ENCODE peak calls at places on chromosomes 16 and 17, in ten cellular contexts. W, F, E, G, L, T, B, J, Z and S are unnamed samples.

GRCh38 chr17:3804503-3804931 is 3.5 kb upstream of the ITGAE start:
- DNase-seq in W (no peak), F (no peak), E (no peak), G (no peak), L (no peak), T (peak; percentile 56), B (no peak), J (no peak), Z (no peak), S (no peak)

GRCh38 chr16:13793788-13794461 is 126.0 kb upstream of the ERCC4 start:
- DNase-seq in W (no peak), F (no peak), E (no peak), G (no peak), L (no peak), T (no peak), B (no peak), J (no peak), Z (no peak), S (no peak)

GRCh38 chr16:88383401-88384221 is 852 bp downstream of the ZNF469 start:
- DNase-seq in W (no peak), F (peak; percentile 51), E (peak; percentile 58), G (no peak), L (no peak), T (peak; percentile 38), B (peak; percentile 46), J (no peak), Z (no peak), S (no peak)

GRCh38 chr17:61389670-61390478 is 9.8 kb upstream of the TBX2 start:
- DNase-seq in W (no peak), F (peak; percentile 29), E (peak; percentile 68), G (peak; percentile 40), L (peak; percentile 36), T (peak; percentile 52), B (no peak), J (no peak), Z (no peak), S (no peak)

GRCh38 chr17:38877130-38877851 is 7.4 kb downstream of the LASP1 start:
- DNase-seq in W (no peak), F (no peak), E (no peak), G (peak; percentile 43), L (peak; percentile 52), T (peak; percentile 39), B (no peak), J (no peak), Z (no peak), S (no peak)

GRCh38 chr17:68777243-68777855 is 176.2 kb upstream of the FAM20A start:
- DNase-seq in W (no peak), F (peak; percentile 72), E (peak; percentile 87), G (peak; percentile 43), L (peak; percentile 51), T (peak; percentile 64), B (peak; percentile 35), J (peak; percentile 57), Z (peak; percentile 73), S (peak; percentile 40)

GRCh38 chr17:28643979-28644781 is 778 bp downstream of the BLTP2 start:
- DNase-seq in W (no peak), F (no peak), E (peak; percentile 53), G (peak; percentile 59), L (peak; percentile 64), T (peak; percentile 69), B (no peak), J (no peak), Z (peak; percentile 60), S (peak; percentile 57)

GRCh38 chr17:42456223-42457106 is 2.2 kb upstream of the ATP6V0A1 start:
- DNase-seq in W (no peak), F (no peak), E (peak; percentile 91), G (no peak), L (peak; percentile 70), T (no peak), B (no peak), J (no peak), Z (no peak), S (peak; percentile 27)

GRCh38 chr17:79045001-79045729 is 21.2 kb downstream of the C1QTNF1 start:
- DNase-seq in W (no peak), F (no peak), E (no peak), G (no peak), L (no peak), T (no peak), B (no peak), J (no peak), Z (no peak), S (no peak)

GRCh38 chr17:79047291-79047920 is 23.4 kb downstream of the C1QTNF1 start:
- DNase-seq in W (no peak), F (no peak), E (no peak), G (no peak), L (no peak), T (no peak), B (no peak), J (no peak), Z (no peak), S (no peak)

GRCh38 chr17:79044462-79044861 is 20.5 kb downstream of the C1QTNF1 start:
- DNase-seq in W (no peak), F (no peak), E (no peak), G (no peak), L (no peak), T (no peak), B (no peak), J (no peak), Z (no peak), S (no peak)

GRCh38 chr17:79046501-79047280 is 22.7 kb downstream of the C1QTNF1 start:
- DNase-seq in W (no peak), F (no peak), E (no peak), G (no peak), L (no peak), T (no peak), B (peak; percentile 74), J (no peak), Z (no peak), S (no peak)

DNA sequence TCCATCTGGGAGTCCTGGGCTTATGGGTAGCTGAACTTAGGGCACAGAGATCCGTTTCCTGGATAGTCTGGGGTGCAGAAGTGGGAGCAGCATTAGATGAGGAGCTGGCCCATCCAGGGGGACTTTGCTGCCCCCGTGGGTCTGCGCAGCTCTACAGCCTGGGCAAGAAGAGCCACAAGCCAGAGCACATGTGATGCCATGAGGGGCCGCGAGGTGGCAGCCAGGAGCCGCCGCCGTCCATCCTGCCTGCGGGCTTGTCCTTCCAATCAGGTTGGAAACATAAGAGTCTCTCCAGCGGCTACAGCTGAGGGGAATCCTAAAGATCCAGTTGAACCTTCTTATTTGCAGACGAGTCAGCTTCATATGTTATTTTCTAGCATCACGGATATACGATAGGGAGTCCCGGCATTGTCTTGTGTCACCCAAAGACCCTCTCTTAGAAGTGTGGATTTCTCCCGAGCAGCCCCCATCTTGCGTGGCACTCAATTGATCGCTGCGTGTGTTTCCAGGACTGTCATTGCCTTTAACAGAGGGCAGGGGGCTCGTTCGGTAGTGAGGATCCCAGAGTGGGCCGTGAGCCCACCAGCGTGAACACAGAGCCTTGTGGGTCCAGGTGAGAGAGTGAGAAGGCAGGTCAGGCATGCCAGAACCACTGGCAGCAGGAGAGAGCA is 22.0 kb downstream of the C1QTNF1 start:
- DNase-seq in W (no peak), F (peak; percentile 63), E (peak; percentile 65), G (peak; percentile 74), L (peak; percentile 45), T (peak; percentile 79), B (peak; percentile 76), J (peak; percentile 60), Z (peak; percentile 78), S (peak; percentile 71)
- H3K27ac ChIP-seq in W (peak overlapping the region; percentile 39), F (peak overlapping the region; percentile 72), E (no peak overlapping the region), G (no peak overlapping the region), L (no peak overlapping the region), T (no peak overlapping the region), B (peak overlapping the region; percentile 91), J (peak overlapping the region; percentile 13), Z (no peak overlapping the region), S (no peak overlapping the region)

GRCh38 chr17:32725697-32726096 is 151.2 kb downstream of the MYO1D start:
- DNase-seq in W (no peak), F (no peak), E (no peak), G (no peak), L (no peak), T (no peak), B (no peak), J (no peak), Z (no peak), S (no peak)

GRCh38 chr17:32722733-32723132 is 154.2 kb downstream of the MYO1D start:
- DNase-seq in W (no peak), F (no peak), E (no peak), G (no peak), L (no peak), T (no peak), B (no peak), J (no peak), Z (no peak), S (no peak)

GRCh38 chr17:32723310-32723955 is 153.5 kb downstream of the MYO1D start:
- DNase-seq in W (no peak), F (no peak), E (peak; percentile 8), G (no peak), L (no peak), T (no peak), B (peak; percentile 33), J (no peak), Z (no peak), S (no peak)

GRCh38 chr17:32719702-32720101 is 157.2 kb downstream of the MYO1D start:
- DNase-seq in W (no peak), F (no peak), E (peak; percentile 8), G (no peak), L (no peak), T (no peak), B (no peak), J (no peak), Z (no peak), S (no peak)

DNA sequence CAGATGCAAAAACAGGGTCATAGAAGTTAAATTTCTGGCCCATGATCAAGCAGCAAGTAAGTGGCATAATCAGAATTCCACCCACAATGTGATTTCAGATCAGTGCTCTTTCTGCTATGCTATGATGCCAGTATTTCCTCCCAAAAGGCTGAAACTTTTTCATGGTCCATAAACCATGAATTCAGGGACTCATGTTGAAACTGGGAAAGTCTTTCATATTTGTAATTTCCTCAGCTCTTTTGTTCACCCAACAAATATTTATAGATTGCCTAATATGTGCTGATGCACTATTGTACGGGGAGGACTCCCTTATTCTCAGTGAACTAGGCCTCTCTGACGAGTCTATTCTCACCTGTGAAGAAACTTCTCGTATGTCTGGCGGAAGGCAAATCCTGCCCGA is 156.3 kb downstream of the MYO1D start:
- DNase-seq in W (no peak), F (no peak), E (no peak), G (no peak), L (no peak), T (no peak), B (no peak), J (no peak), Z (no peak), S (no peak)
- TF ChIP-seq CTCF in W (no peak), F (no peak), E (no peak), G (no peak), L (no peak), T (no peak), B (no peak), J (no peak), Z (no peak), S (no peak)

GRCh38 chr17:21017861-21018260 is 24.9 kb downstream of the USP22 start:
- DNase-seq in W (no peak), F (no peak), E (no peak), G (no peak), L (no peak), T (no peak), B (no peak), J (no peak), Z (no peak), S (no peak)

GRCh38 chr17:21018894-21019293 is 23.9 kb downstream of the USP22 start:
- DNase-seq in W (no peak), F (no peak), E (no peak), G (no peak), L (no peak), T (no peak), B (no peak), J (no peak), Z (no peak), S (no peak)

GRCh38 chr17:21021208-21021803 is 21.5 kb downstream of the USP22 start:
- DNase-seq in W (no peak), F (no peak), E (no peak), G (no peak), L (no peak), T (no peak), B (no peak), J (no peak), Z (no peak), S (no peak)

GRCh38 chr17:21019976-21020575 is 22.7 kb downstream of the USP22 start:
- DNase-seq in W (no peak), F (no peak), E (no peak), G (peak; percentile 39), L (peak; percentile 14), T (peak; percentile 49), B (peak; percentile 44), J (no peak), Z (no peak), S (no peak)

GRCh38 chr17:21020622-21021021 is 22.2 kb downstream of the USP22 start:
- DNase-seq in W (no peak), F (no peak), E (no peak), G (no peak), L (no peak), T (no peak), B (no peak), J (no peak), Z (no peak), S (no peak)
- H3K27ac ChIP-seq in W (no peak overlapping the region), F (no peak overlapping the region), E (no peak overlapping the region), G (no peak overlapping the region), L (no peak overlapping the region), T (no peak overlapping the region), B (peak overlapping the region; percentile 17), J (peak overlapping the region; percentile 28), Z (no peak overlapping the region), S (no peak overlapping the region)

GRCh38 chr16:50202926-50203624 is 50.0 kb downstream of the TENT4B start:
- DNase-seq in W (no peak), F (peak; percentile 63), E (peak; percentile 93), G (no peak), L (no peak), T (no peak), B (no peak), J (no peak), Z (peak; percentile 57), S (peak; percentile 83)
- TF ChIP-seq CTCF in W (no peak), F (no peak), E (no peak), G (no peak), L (no peak), T (no peak), B (no peak), J (no peak), Z (no peak), S (no peak)